ENCODE peak calls at places on chromosomes 3 and 15, in eight cellular contexts. F is A549; N is HFF-Myc; H is psoas muscle; A is GM12865; L is astrocyte; I is CD8-positive, alpha-beta memory T cell; P is body of pancreas. W is an unnamed sample.

GRCh38 chr3:11558002-11558401 is 85.7 kb downstream of the VGLL4 start:
- DNase-seq in F (no peak), N (peak), H (no peak), A (no peak), L (peak), I (no peak), P (no peak), W (no peak)

GRCh38 chr3:64648927-64649906 is 38.6 kb downstream of the ADAMTS9 start:
- DNase-seq in F (no peak), N (no peak), H (no peak), A (no peak), L (no peak), I (no peak), P (no peak), W (no peak)

GRCh38 chr15:41024880-41025279 is 71.6 kb downstream of the CHAC1 start:
- DNase-seq in F (no peak), N (no peak), H (no peak), A (no peak), L (no peak), I (no peak), P (no peak), W (no peak)

GRCh38 chr15:70502576-70502975 is 260.8 kb downstream of the UACA start:
- DNase-seq in F (no peak), N (no peak), H (no peak), A (no peak), L (no peak), I (no peak), P (no peak), W (no peak)

GRCh38 chr3:165185707-165186327 is 10.4 kb downstream of the SLITRK3 start:
- DNase-seq in F (no peak), N (peak), H (peak), A (peak), L (peak), I (no peak), P (peak), W (peak)

GRCh38 chr15:58839485-58839884 is 68.4 kb downstream of the MINDY2 start:
- DNase-seq in F (peak), N (no peak), H (no peak), A (peak), L (no peak), I (no peak), P (no peak), W (no peak)

GRCh38 chr15:62647195-62647865 is 395.2 kb upstream of the TPM1 start:
- DNase-seq in F (peak), N (peak), H (peak), A (no peak), L (peak), I (no peak), P (no peak), W (peak)

GRCh38 chr3:146067048-146067447 is 93.9 kb downstream of the PLOD2 start:
- DNase-seq in F (no peak), N (peak), H (no peak), A (no peak), L (peak), I (no peak), P (no peak), W (no peak)

GRCh38 chr15:37046876-37047614 is 53.3 kb downstream of the MEIS2 start:
- DNase-seq in F (no peak), N (no peak), H (no peak), A (no peak), L (peak), I (no peak), P (no peak), W (no peak)
- H3K4me3 ChIP-seq in F (no peak), N (no peak), H (no peak), A (no peak), L (no peak), I (no peak), P (no peak), W (no peak)

GRCh38 chr15:55268054-55268695 is 21.4 kb downstream of the RAB27A start:
- DNase-seq in F (no peak), N (no peak), H (no peak), A (no peak), L (no peak), I (no peak), P (no peak), W (no peak)
- H3K4me3 ChIP-seq in F (no peak), N (no peak), H (no peak), A (no peak), L (peak), I (peak), P (no peak), W (no peak)

DNA sequence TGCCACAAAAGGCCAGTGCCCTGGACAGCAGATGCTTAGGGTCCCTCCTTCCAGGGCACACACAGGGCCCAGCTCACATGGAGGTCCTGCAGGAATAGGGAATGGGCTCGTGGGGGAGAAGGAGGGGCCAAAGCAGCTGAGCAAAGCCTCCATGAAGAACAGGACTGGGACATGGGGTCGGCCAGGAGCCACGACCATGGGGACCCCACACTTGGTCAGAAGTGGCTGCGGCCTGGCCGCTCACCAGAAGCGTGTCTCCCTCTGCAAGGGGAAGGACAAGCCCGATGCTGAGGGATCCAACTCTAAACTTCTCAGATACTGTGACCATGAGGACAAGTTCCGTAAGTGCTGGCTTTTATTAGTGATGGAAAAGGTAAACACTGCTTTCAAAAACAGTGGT is 15.3 kb downstream of the RBPMS2 start:
- DNase-seq in F (no peak), N (no peak), H (no peak), A (no peak), L (no peak), I (no peak), P (no peak), W (no peak)
- H3K4me3 ChIP-seq in F (no peak), N (no peak), H (no peak), A (no peak), L (no peak), I (no peak), P (no peak), W (no peak)

GRCh38 chr3:16247282-16248058 is 17.3 kb downstream of the DPH3 start:
- DNase-seq in F (peak), N (peak), H (peak), A (peak), L (peak), I (peak), P (peak), W (peak)
- H3K4me3 ChIP-seq in F (no peak), N (no peak), H (no peak), A (peak), L (no peak), I (no peak), P (no peak), W (no peak)

GRCh38 chr3:51964521-51964920 is 2.7 kb downstream of the PCBP4 start:
- DNase-seq in F (no peak), N (no peak), H (no peak), A (no peak), L (no peak), I (no peak), P (no peak), W (no peak)
- H3K4me3 ChIP-seq in F (no peak), N (no peak), H (peak), A (no peak), L (no peak), I (no peak), P (no peak), W (no peak)

DNA sequence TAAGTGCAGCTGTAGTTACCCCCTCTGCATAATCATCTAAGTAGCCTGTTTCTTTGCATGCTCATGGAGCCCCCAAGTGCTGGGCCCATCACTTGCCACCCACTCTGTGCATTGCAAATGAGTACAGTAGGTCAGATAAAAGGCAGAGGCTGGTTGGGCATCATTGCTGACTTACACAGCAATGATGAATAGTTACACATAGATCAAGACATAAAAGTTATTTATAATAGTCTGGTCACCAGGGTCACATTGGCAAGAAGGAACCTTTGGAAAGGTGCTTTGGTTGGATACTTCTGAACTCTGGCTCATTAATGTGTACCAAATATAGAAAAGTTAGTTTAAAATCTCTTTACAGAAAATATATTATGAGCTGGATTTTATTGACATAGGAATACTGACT is 111.6 kb downstream of the MITF start:
- DNase-seq in F (no peak), N (no peak), H (no peak), A (no peak), L (no peak), I (no peak), P (no peak), W (no peak)
- H3K4me3 ChIP-seq in F (no peak), N (no peak), H (no peak), A (no peak), L (no peak), I (no peak), P (no peak), W (no peak)

DNA sequence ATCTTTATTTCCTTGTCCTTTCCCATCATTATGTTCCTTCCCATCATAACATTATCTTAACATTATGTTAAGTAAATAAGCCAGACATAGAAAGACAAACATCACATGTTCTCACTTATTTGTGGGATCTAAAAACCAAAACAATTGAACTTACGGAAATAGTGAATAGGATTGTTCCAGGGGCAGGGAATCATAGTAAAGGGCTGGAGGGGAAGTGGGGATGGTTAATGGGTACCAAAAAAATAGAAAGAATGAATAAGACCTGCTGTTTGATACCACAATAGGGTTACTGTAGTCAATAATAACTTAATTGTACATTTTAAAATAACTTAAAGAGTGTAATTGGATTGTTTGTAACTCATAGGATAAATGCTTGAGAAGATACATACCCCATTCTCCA is 36.7 kb upstream of the MBNL1 start:
- DNase-seq in F (no peak), N (no peak), H (no peak), A (no peak), L (no peak), I (no peak), P (no peak), W (no peak)
- H3K4me3 ChIP-seq in F (no peak), N (no peak), H (no peak), A (no peak), L (no peak), I (no peak), P (no peak), W (no peak)

GRCh38 chr3:194397757-194398312 is 1.2 kb downstream of the GP5 start:
- DNase-seq in F (no peak), N (no peak), H (no peak), A (peak), L (peak), I (no peak), P (no peak), W (no peak)

GRCh38 chr3:194395201-194395600 is 3.9 kb downstream of the GP5 start:
- DNase-seq in F (no peak), N (no peak), H (no peak), A (no peak), L (no peak), I (no peak), P (no peak), W (peak)

GRCh38 chr3:194396561-194396896 is 2.5 kb downstream of the GP5 start:
- DNase-seq in F (no peak), N (no peak), H (no peak), A (no peak), L (no peak), I (no peak), P (no peak), W (no peak)

GRCh38 chr3:194396897-194397756 is 1.9 kb downstream of the GP5 start:
- DNase-seq in F (no peak), N (no peak), H (no peak), A (no peak), L (peak), I (no peak), P (no peak), W (no peak)

DNA sequence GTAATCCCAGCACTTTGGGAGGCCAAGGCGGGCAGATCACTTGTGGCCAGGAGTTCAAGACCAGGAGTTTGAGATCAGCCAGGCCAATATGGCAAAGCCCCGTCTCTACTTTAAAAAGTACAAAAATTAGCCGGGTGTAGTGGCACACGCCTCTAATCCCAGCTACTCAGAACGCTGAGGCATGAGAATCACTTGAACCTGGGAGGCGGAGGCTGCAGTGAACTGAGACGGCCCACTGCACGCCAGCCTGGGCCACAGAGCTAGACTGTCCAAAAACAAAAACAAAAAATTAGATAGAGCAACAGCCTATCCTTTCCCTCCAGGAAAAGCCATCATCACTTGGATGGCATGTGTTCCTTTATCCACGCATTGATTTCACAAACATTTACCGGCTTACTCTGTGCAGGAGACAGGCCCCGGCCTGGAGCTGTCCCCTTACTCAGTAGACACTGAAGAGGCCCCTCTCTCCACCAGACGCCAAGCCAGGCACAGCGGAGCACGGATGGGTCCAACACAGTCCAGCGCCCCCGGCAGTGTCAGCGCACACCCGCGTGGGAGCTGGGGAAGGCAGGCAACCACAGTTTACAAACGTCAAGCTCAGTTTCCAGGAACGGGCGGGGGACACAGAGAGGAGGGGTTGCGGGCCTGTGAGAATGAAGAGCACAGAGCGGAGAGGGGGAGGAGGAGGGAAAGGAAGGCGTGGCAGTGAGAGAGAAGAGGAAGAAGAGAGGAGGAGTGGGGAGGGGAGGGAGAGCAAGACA is 3.1 kb downstream of the GP5 start:
- DNase-seq in F (no peak), N (no peak), H (peak), A (no peak), L (peak), I (no peak), P (no peak), W (no peak)
- H3K4me3 ChIP-seq in F (no peak), N (no peak), H (peak), A (no peak), L (no peak), I (peak), P (no peak), W (no peak)

W was measured in HAP-1.